ENCODE peak calls at places on chromosomes 13 and 19, in five cellular contexts. E is K562, I is GM12878, X is H1, K is HepG2. Q is an unnamed sample. For H3K36me3, the result is how much of the 10 kb centered on the place peaks cover.

GRCh38 chr19:33876192-33876591 is 79.5 kb downstream of the KCTD15 start:
- DNase-seq in K (no peak), X (no peak), I (no peak), E (no peak), Q (no peak)

GRCh38 chr19:58182577-58182988 is 278 bp upstream of the ZNF274 start:
- DNase-seq in E (peak), K (no peak), X (no peak), I (no peak), Q (no peak)

GRCh38 chr13:86446311-86446710 is 647.1 kb upstream of the SLITRK6 start:
- DNase-seq in E (no peak), I (no peak), K (no peak), X (no peak), Q (no peak)

GRCh38 chr13:114015608-114016295 is 41.9 kb upstream of the C13orf46 start:
- DNase-seq in K (no peak), E (no peak), X (no peak), I (no peak), Q (no peak)

GRCh38 chr19:57010541-57010940 is 109.2 kb upstream of the USP29 start:
- DNase-seq in K (no peak), X (no peak), E (no peak), I (no peak), Q (no peak)

GRCh38 chr13:108220042-108220441 is 1.9 kb downstream of the ABHD13 start:
- DNase-seq in K (peak), I (no peak), X (no peak), E (no peak), Q (peak)

GRCh38 chr13:21079761-21080730 is 18.7 kb upstream of the LATS2 start:
- DNase-seq in E (no peak), K (peak), X (no peak), I (no peak), Q (no peak)

GRCh38 chr19:29545866-29546582 is 20.2 kb downstream of the VSTM2B start:
- DNase-seq in I (no peak), E (no peak), X (no peak), K (no peak), Q (no peak)

GRCh38 chr13:45909724-45910123 is 58.2 kb upstream of the SIAH3 start:
- DNase-seq in K (no peak), E (no peak), I (no peak), X (no peak), Q (no peak)

GRCh38 chr13:99383946-99384345 is 76.7 kb upstream of the GPR183 start:
- DNase-seq in E (no peak), I (no peak), X (no peak), K (no peak), Q (no peak)

GRCh38 chr19:8221161-8221560 is 12.0 kb downstream of the CERS4 start:
- DNase-seq in X (no peak), I (no peak), K (no peak), E (no peak), Q (no peak)

GRCh38 chr13:113182046-113182445 is 23.6 kb downstream of the PROZ start:
- DNase-seq in K (no peak), E (no peak), I (no peak), X (no peak), Q (no peak)

GRCh38 chr13:113947321-113948033 is 26.4 kb downstream of the C13orf46 start:
- DNase-seq in X (no peak), K (no peak), I (no peak), E (peak), Q (peak)

GRCh38 chr13:114124921-114125320 is 7.5 kb downstream of the RASA3 start:
- DNase-seq in K (no peak), X (no peak), I (no peak), E (no peak), Q (no peak)

DNA sequence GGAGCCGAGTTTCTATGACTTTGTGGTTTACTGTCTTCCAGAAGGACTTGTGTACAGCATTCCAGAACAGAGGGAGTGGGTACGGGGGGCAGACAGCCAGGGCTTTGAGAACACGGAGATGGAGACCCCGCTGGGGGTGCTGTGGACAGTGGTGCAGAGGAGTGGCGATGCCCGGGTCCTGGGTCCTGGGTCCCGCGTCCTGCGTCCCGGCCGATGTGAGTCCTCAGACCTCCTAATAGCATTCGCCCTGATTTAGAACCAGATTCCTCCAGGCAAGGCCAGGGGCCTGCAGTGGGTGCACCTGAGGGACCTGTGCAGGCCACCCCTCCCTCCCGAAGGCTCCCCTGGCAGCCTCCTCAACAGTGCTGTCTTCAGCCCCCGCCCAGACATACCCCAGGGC is 97.9 kb downstream of the KDM4B start:
- DNase-seq in K (no peak), I (no peak), E (no peak), X (no peak), Q (no peak)
- H3K36me3 ChIP-seq in K (under half), I (under half), E (under half), X (under half), Q (under half)

GRCh38 chr13:38628554-38628953 is 58.3 kb upstream of the FREM2 start:
- DNase-seq in E (no peak), K (no peak), I (no peak), X (no peak), Q (no peak)
- TF ChIP-seq RAD21 in E (no peak), K (no peak), I (no peak), X (no peak), Q (no peak)

DNA sequence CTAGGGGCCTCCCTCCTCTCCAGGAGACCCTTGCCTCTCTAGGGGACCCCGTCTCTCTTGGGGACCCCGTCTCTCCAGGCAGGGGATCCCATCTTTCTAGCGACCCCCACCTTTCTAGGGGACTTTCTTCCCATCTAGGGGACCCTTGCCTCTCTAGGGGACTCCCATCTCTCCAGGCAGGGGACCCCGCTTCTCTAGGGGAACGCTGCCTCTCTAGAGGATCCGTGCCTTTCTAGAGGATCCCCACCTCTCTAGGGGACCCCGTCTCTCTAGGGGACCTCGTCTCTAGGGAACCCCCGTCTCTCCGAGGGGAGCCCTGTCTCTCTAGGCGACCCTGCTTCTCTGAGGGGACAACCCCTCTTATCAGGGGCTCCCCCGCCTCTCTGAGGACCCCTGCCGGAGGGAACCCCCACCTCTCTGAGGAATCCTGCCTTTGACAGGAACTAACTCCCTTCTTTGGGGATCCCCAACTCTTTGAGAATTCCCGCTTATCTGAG is 19.1 kb upstream of the GATAD2A start:
- DNase-seq in K (no peak), I (no peak), E (peak), X (peak), Q (no peak)
- TF ChIP-seq SRF in K (no peak), I (no peak), E (no peak), X (no peak), Q (no peak)

GRCh38 chr19:32599258-32599657 is 18.3 kb downstream of the PDCD5 start:
- DNase-seq in E (no peak), X (no peak), I (no peak), K (no peak), Q (no peak)
- H3K36me3 ChIP-seq in E (half or more), X (half or more), I (under half), K (under half), Q (under half)

GRCh38 chr19:17797397-17798201 is 2.7 kb downstream of the B3GNT3 start:
- DNase-seq in E (no peak), I (no peak), K (peak), X (no peak), Q (peak)
- TF ChIP-seq RAD21 in E (no peak), I (no peak), K (no peak), X (no peak), Q (no peak)

GRCh38 chr13:41428155-41428554 is 29.2 kb upstream of the RGCC start:
- DNase-seq in X (peak), E (no peak), I (no peak), K (no peak), Q (no peak)
- TF ChIP-seq SRF in X (no peak), E (no peak), I (no peak), K (no peak), Q (no peak)

GRCh38 chr13:59633290-59633689 is 530.4 kb downstream of the DIAPH3 start:
- DNase-seq in E (no peak), I (no peak), K (no peak), X (no peak), Q (no peak)
- H3K36me3 ChIP-seq in E (under half), I (under half), K (under half), X (under half), Q (under half)

Q was measured in HCT116.